ENCODE peak calls at places on chromosomes 4 and X, in five cellular contexts. One of them, this sample, is unnamed.

GRCh38 chr4:174686826-174687225 is 142.2 kb downstream of the GLRA3 start:
- DNase-seq in H1: no peak
- DNase-seq in K562: no peak
- DNase-seq in HepG2: no peak
- DNase-seq in A549: no peak
- DNase-seq in this sample: no peak

GRCh38 chrX:55709735-55710134 is 7.8 kb upstream of the RRAGB start:
- DNase-seq in A549: peak; percentile 29
- DNase-seq in K562: no peak
- DNase-seq in HepG2: no peak
- DNase-seq in H1: no peak
- DNase-seq in this sample: no peak

GRCh38 chr4:23884731-23885130 is 5.1 kb downstream of the PPARGC1A start:
- DNase-seq in A549: no peak
- DNase-seq in HepG2: no peak
- DNase-seq in K562: no peak
- DNase-seq in H1: no peak
- DNase-seq in this sample: no peak

GRCh38 chr4:71004281-71004851 is 10.9 kb downstream of the DCK start:
- DNase-seq in A549: no peak
- DNase-seq in K562: no peak
- DNase-seq in HepG2: peak; percentile 7
- DNase-seq in H1: no peak
- DNase-seq in this sample: no peak

GRCh38 chrX:10496345-10496965 is 123.9 kb downstream of the MID1 start:
- DNase-seq in H1: no peak
- DNase-seq in HepG2: no peak
- DNase-seq in K562: no peak
- DNase-seq in A549: no peak
- DNase-seq in this sample: peak; percentile 91

GRCh38 chr4:6916587-6917444 is 7.2 kb downstream of the TBC1D14 start:
- DNase-seq in A549: peak; percentile 31
- DNase-seq in K562: peak; percentile 84
- DNase-seq in H1: no peak
- DNase-seq in HepG2: no peak
- DNase-seq in this sample: peak; percentile 20

GRCh38 chr4:42150653-42151567 is 1.5 kb downstream of the BEND4 start:
- DNase-seq in H1: no peak
- DNase-seq in HepG2: no peak
- DNase-seq in A549: no peak
- DNase-seq in K562: no peak
- DNase-seq in this sample: no peak

GRCh38 chr4:66855956-66856355 is 689.3 kb downstream of the CENPC start:
- DNase-seq in A549: no peak
- DNase-seq in K562: no peak
- DNase-seq in H1: no peak
- DNase-seq in HepG2: no peak
- DNase-seq in this sample: no peak

GRCh38 chr4:119501740-119502139 is 126.9 kb downstream of the PDE5A start:
- DNase-seq in A549: no peak
- DNase-seq in K562: no peak
- DNase-seq in HepG2: peak; percentile 53
- DNase-seq in H1: no peak
- DNase-seq in this sample: no peak

GRCh38 chr4:121221608-121222007 is 57.5 kb upstream of the TNIP3 start:
- DNase-seq in A549: no peak
- DNase-seq in K562: no peak
- DNase-seq in H1: no peak
- DNase-seq in HepG2: no peak
- DNase-seq in this sample: no peak

GRCh38 chr4:121219222-121219621 is 55.1 kb upstream of the TNIP3 start:
- DNase-seq in HepG2: no peak
- DNase-seq in A549: no peak
- DNase-seq in K562: no peak
- DNase-seq in H1: no peak
- DNase-seq in this sample: no peak

GRCh38 chr4:121220698-121221097 is 56.6 kb upstream of the TNIP3 start:
- DNase-seq in H1: no peak
- DNase-seq in A549: no peak
- DNase-seq in HepG2: no peak
- DNase-seq in K562: no peak
- DNase-seq in this sample: no peak

GRCh38 chr4:121217385-121217784 is 53.3 kb upstream of the TNIP3 start:
- DNase-seq in H1: no peak
- DNase-seq in A549: no peak
- DNase-seq in K562: no peak
- DNase-seq in HepG2: no peak
- DNase-seq in this sample: no peak

DNA sequence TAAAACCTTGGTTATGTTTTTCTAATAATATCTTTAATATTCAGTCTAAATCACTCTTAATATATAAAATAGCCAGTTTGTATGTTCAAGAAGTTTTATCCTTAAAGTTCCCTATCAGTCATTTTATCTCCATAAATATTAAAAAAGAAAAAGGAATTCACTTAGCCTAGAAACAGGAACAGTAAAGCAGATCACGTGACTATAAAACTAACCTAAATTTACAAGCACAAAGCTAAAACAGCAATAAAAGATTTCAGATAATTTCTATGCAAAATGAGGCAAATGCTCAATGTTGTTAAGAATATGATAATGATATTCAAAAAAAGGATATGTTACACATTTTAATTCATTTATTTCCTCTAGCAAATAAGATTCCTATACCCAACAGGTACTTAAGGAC is 57.1 kb upstream of the TNIP3 start:
- DNase-seq in A549: no peak
- DNase-seq in HepG2: no peak
- DNase-seq in H1: no peak
- DNase-seq in K562: no peak
- DNase-seq in this sample: no peak
- TF ChIP-seq JUN in A549: no peak
- TF ChIP-seq JUN in HepG2: no peak
- TF ChIP-seq JUN in H1: no peak
- TF ChIP-seq JUN in K562: no peak
- TF ChIP-seq JUN in this sample: no peak

DNA sequence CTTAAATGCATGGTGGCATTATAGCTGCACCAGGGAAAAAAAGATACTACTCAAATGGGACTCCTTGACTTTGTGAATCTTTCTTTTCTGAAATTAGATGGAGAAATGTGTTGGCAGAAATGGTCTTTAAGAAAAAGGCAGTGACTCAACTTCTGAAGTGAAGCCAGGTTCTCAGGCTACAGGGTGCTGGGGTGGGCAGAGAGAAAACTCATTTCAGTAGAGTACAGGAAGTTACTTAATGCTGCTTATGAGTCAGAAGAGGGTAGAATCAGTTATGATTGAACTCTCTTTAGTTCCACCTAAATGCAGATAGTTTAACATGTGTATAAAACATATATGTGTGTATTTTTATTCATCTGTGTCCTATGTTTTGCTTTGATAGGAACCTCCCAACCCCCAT is 92.2 kb upstream of the TNIP3 start:
- DNase-seq in H1: no peak
- DNase-seq in A549: no peak
- DNase-seq in K562: no peak
- DNase-seq in HepG2: no peak
- DNase-seq in this sample: peak; percentile 58
- H3K27ac ChIP-seq in H1: no peak overlapping the region
- H3K27ac ChIP-seq in A549: no peak overlapping the region
- H3K27ac ChIP-seq in K562: no peak overlapping the region
- H3K27ac ChIP-seq in HepG2: no peak overlapping the region
- H3K27ac ChIP-seq in this sample: no peak overlapping the region

DNA sequence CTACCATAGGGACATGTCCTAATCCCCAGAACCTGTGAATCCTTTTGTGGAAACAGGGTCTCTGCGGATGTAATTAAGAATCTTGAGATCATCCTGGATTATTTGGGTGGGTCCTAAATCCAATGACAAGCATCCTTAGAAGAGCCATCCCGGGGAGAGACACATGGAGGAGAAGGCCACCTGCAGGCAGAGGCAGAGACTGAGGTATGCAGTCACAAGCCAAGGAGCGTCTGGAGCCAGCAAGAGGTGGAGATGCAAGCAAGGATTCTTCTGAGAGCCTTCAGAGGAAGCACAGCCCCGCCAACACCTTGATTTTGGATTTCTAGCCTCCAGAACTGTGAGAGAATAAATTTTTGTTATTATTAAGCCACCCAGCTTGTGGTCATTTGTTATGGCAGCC is 13.8 kb upstream of the FAT1 start:
- DNase-seq in H1: no peak
- DNase-seq in K562: no peak
- DNase-seq in HepG2: no peak
- DNase-seq in A549: no peak
- DNase-seq in this sample: no peak
- TF ChIP-seq CTCF in H1: no peak
- TF ChIP-seq CTCF in K562: no peak
- TF ChIP-seq CTCF in HepG2: no peak
- TF ChIP-seq CTCF in A549: no peak
- TF ChIP-seq CTCF in this sample: no peak

GRCh38 chr4:14985161-14985560 is 17.1 kb upstream of the CPEB2 start:
- DNase-seq in H1: no peak
- DNase-seq in K562: no peak
- DNase-seq in HepG2: no peak
- DNase-seq in A549: no peak
- DNase-seq in this sample: no peak

GRCh38 chr4:14987054-14987453 is 15.2 kb upstream of the CPEB2 start:
- DNase-seq in K562: no peak
- DNase-seq in HepG2: no peak
- DNase-seq in A549: no peak
- DNase-seq in H1: no peak
- DNase-seq in this sample: no peak

GRCh38 chr4:14985843-14986242 is 16.4 kb upstream of the CPEB2 start:
- DNase-seq in HepG2: no peak
- DNase-seq in H1: no peak
- DNase-seq in K562: no peak
- DNase-seq in A549: no peak
- DNase-seq in this sample: no peak

DNA sequence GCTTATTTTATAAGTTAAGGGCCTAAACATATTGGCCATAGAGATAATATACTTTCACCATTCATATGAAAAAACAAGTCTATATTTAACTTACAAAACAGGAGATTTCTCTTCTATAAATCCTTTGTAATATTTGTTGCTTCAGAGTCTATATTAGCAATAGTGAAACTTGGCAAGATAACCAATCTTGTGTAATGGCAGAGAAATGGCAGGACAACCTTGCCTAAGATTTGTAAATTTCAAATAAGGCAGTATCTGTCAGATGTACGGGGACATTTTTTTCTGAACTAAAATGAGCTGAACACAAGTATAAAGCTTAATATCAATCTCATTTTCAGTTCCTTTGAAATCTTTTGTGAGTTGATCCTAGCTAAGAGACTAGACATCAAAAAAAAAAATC is 17.8 kb upstream of the CPEB2 start:
- DNase-seq in HepG2: no peak
- DNase-seq in A549: no peak
- DNase-seq in H1: no peak
- DNase-seq in K562: no peak
- DNase-seq in this sample: no peak
- TF ChIP-seq JUN in HepG2: no peak
- TF ChIP-seq JUN in A549: no peak
- TF ChIP-seq JUN in H1: no peak
- TF ChIP-seq JUN in K562: no peak
- TF ChIP-seq JUN in this sample: no peak

GRCh38 chr4:20839957-20840356 is 139.7 kb downstream of the PACRGL start:
- DNase-seq in A549: peak; percentile 0
- DNase-seq in K562: no peak
- DNase-seq in H1: no peak
- DNase-seq in HepG2: no peak
- DNase-seq in this sample: peak; percentile 88

GRCh38 chr4:20838476-20838875 is 138.2 kb downstream of the PACRGL start:
- DNase-seq in HepG2: no peak
- DNase-seq in A549: no peak
- DNase-seq in K562: no peak
- DNase-seq in H1: no peak
- DNase-seq in this sample: peak; percentile 70

GRCh38 chr4:20844311-20844710 is 144.1 kb downstream of the PACRGL start:
- DNase-seq in H1: no peak
- DNase-seq in A549: no peak
- DNase-seq in K562: no peak
- DNase-seq in HepG2: no peak
- DNase-seq in this sample: no peak

DNA sequence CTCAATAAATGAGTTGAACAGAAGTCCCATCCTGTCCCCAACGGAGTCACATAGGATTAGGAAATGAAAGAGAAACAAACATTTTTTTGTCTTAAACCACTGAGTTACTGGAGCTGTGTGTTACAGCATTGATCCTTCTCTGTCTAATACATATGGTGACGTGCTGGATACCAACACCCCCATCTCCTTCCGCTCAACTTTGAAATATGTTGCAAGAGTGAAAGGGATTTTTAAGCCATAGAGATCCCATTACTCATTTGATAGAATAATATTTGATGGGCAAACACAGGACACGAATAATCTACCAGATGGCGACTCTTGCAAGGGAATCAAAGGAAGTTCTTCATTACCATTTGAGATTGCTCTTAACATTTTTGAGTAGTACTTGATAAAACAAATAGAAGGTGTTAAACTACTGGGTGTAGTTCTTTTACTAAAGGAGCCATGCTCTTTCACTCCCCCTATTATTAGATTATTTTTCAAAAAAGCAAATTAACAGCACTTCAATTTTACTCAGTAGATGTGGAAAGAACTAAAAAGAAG is 140.5 kb downstream of the PACRGL start:
- DNase-seq in A549: no peak
- DNase-seq in H1: no peak
- DNase-seq in K562: no peak
- DNase-seq in HepG2: no peak
- DNase-seq in this sample: no peak
- H3K27ac ChIP-seq in A549: no peak overlapping the region
- H3K27ac ChIP-seq in H1: no peak overlapping the region
- H3K27ac ChIP-seq in K562: no peak overlapping the region
- H3K27ac ChIP-seq in HepG2: no peak overlapping the region
- H3K27ac ChIP-seq in this sample: peak overlapping the region; percentile 86

DNA sequence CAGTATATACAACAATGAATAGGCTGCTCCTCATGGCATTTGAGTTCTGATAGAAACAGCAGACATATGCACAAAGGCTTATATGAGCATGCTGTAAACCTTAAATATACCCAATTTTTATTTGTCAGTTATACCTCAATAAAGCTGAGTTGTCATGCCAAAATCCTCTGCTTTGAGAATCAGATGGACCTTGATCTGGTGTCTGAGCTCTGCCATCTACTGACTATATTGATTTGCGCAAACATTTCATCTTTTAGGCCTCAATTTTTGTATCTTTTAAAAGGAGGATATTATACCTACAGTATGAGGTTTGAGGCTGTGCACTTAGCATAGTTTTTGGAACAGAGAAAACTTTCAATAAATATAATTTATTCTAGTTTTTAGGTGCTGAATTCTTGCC is 85.2 kb downstream of the PRRG1 start:
- DNase-seq in K562: no peak
- DNase-seq in H1: no peak
- DNase-seq in HepG2: no peak
- DNase-seq in A549: no peak
- DNase-seq in this sample: no peak
- TF ChIP-seq CTCF in K562: no peak
- TF ChIP-seq CTCF in H1: no peak
- TF ChIP-seq CTCF in HepG2: peak; percentile 17
- TF ChIP-seq CTCF in A549: no peak
- TF ChIP-seq CTCF in this sample: no peak